ENCODE peak calls at places on chromosomes 12 and 14, in five cellular contexts. M is pancreas, G is mammary epithelial cell, C is GM12865, T is heart right ventricle. B is an unnamed sample.

GRCh38 chr12:57162541-57163125 is 15.2 kb upstream of the LRP1-AS start:
- DNase-seq in G (no peak), T (no peak), M (no peak), C (no peak), B (no peak)

GRCh38 chr12:107435072-107435471 is 250.5 kb upstream of the PWP1 start:
- DNase-seq in T (no peak), C (no peak), G (no peak), M (no peak), B (no peak)

GRCh38 chr14:22976620-22977433 is 5.5 kb downstream of the AJUBA start:
- DNase-seq in T (no peak), C (no peak), M (peak), G (peak), B (no peak)

GRCh38 chr12:2243275-2243674 is 190.5 kb downstream of the CACNA1C start:
- DNase-seq in G (no peak), C (no peak), T (no peak), M (no peak), B (no peak)

GRCh38 chr14:79992799-79993198 is 218.5 kb downstream of the DIO2 start:
- DNase-seq in T (no peak), C (no peak), M (no peak), G (no peak), B (no peak)

GRCh38 chr14:33598582-33598981 is 352.3 kb downstream of the EGLN3 start:
- DNase-seq in M (no peak), C (no peak), T (no peak), G (no peak), B (no peak)

GRCh38 chr14:23356036-23356435 is 3.3 kb upstream of the SLC22A17 start:
- DNase-seq in T (no peak), M (no peak), C (no peak), G (no peak), B (no peak)

GRCh38 chr14:48456051-48456450 is 780.6 kb upstream of the MDGA2 start:
- DNase-seq in T (no peak), M (no peak), C (no peak), G (no peak), B (no peak)

GRCh38 chr14:32043624-32044023 is 33.5 kb upstream of the ARHGAP5 start:
- DNase-seq in T (no peak), G (no peak), M (no peak), C (no peak), B (no peak)

GRCh38 chr12:1806301-1807106 is 13.9 kb upstream of the LRTM2 start:
- DNase-seq in T (no peak), C (no peak), M (no peak), G (no peak), B (peak)

GRCh38 chr12:112013601-112014402 is 576 bp downstream of the ERP29 start:
- DNase-seq in G (peak), C (peak), M (peak), T (peak), B (no peak)

GRCh38 chr12:14399871-14400270 is 34.4 kb downstream of the ATF7IP start:
- DNase-seq in T (no peak), M (no peak), C (peak), G (peak), B (no peak)

GRCh38 chr12:122421815-122422737 is at the start of gene CLIP1:
- DNase-seq in C (peak), M (peak), T (peak), G (peak), B (peak)

GRCh38 chr12:89064780-89065179 is 287.5 kb downstream of the DUSP6 start:
- DNase-seq in G (peak), C (no peak), M (no peak), T (no peak), B (no peak)

GRCh38 chr14:22982477-22983245 is at the start of gene AJUBA:
- DNase-seq in G (peak), M (peak), C (peak), T (peak), B (peak)

GRCh38 chr14:34043627-34044372 is 92.9 kb upstream of the EGLN3 start:
- DNase-seq in T (no peak), C (peak), G (peak), M (no peak), B (no peak)

GRCh38 chr14:71703477-71703876 is 228.8 kb upstream of the RGS6 start:
- DNase-seq in T (peak), G (peak), M (no peak), C (no peak), B (no peak)

GRCh38 chr12:63882844-63883243 is 38.3 kb downstream of the SRGAP1 start:
- DNase-seq in G (no peak), M (no peak), T (peak), C (no peak), B (peak)

GRCh38 chr12:69936214-69936731 is 111.2 kb downstream of the MYRFL start:
- DNase-seq in M (no peak), T (no peak), C (no peak), G (peak), B (no peak)

GRCh38 chr12:81520064-81520945 is 238.8 kb downstream of the PPFIA2 start:
- DNase-seq in M (no peak), C (peak), G (peak), T (no peak), B (no peak)

GRCh38 chr12:88578821-88579518 is 1.3 kb downstream of the KITLG start:
- DNase-seq in M (peak), C (no peak), G (peak), T (no peak), B (no peak)

GRCh38 chr12:117552971-117553370 is 191.5 kb upstream of the NOS1 start:
- DNase-seq in M (peak), C (no peak), T (no peak), G (no peak), B (no peak)

GRCh38 chr12:46524778-46525177 is 152.2 kb upstream of the SLC38A2 start:
- DNase-seq in M (peak), C (no peak), G (no peak), T (peak), B (peak)

GRCh38 chr12:20400003-20400402 is 31.7 kb downstream of the PDE3A start:
- DNase-seq in G (no peak), M (no peak), C (no peak), T (no peak), B (no peak)

GRCh38 chr14:54330876-54331275 is 65.9 kb upstream of the CDKN3 start:
- DNase-seq in G (no peak), C (no peak), M (no peak), T (no peak), B (no peak)

GRCh38 chr14:77908847-77909246 is 108.9 kb downstream of the ADCK1 start:
- DNase-seq in M (no peak), T (no peak), C (no peak), G (no peak), B (no peak)

GRCh38 chr12:117331691-117332090 is 29.7 kb downstream of the NOS1 start:
- DNase-seq in C (no peak), M (no peak), T (no peak), G (no peak), B (no peak)

GRCh38 chr14:100714205-100714781 is 12.4 kb upstream of the DLK1 start:
- DNase-seq in T (no peak), M (no peak), C (peak), G (no peak), B (no peak)

GRCh38 chr14:106666341-106666740 is 1140.0 kb downstream of the TMEM121 start:
- DNase-seq in M (no peak), G (no peak), C (no peak), T (no peak), B (no peak)

GRCh38 chr14:104559769-104560585 is 19.6 kb upstream of the C14orf180 start:
- DNase-seq in T (no peak), G (no peak), C (no peak), M (no peak), B (no peak)

GRCh38 chr12:62722971-62723680 is 211.8 kb downstream of the PPM1H start:
- DNase-seq in G (no peak), T (no peak), M (no peak), C (no peak), B (no peak)

GRCh38 chr14:105685003-105685402 is 158.6 kb downstream of the TMEM121 start:
- DNase-seq in G (no peak), C (peak), M (no peak), T (no peak), B (no peak)

GRCh38 chr14:76977793-76978730 is 50.4 kb downstream of the IRF2BPL start:
- DNase-seq in M (no peak), C (peak), T (peak), G (no peak), B (no peak)

GRCh38 chr14:21534576-21534975 is 8.4 kb upstream of the SALL2 start:
- DNase-seq in M (no peak), T (no peak), C (no peak), G (no peak), B (no peak)

GRCh38 chr14:39107624-39108023 is 4.6 kb upstream of the SEC23A start:
- DNase-seq in T (no peak), G (peak), M (no peak), C (peak), B (no peak)

GRCh38 chr14:26522985-26523384 is 74.8 kb downstream of the NOVA1 start:
- DNase-seq in G (no peak), T (no peak), C (no peak), M (no peak), B (no peak)

GRCh38 chr12:77625441-77625840 is 205.3 kb upstream of the NAV3 start:
- DNase-seq in C (no peak), M (no peak), G (peak), T (no peak), B (no peak)

GRCh38 chr12:97482153-97482693 is 19.6 kb downstream of the RMST start:
- DNase-seq in G (no peak), M (no peak), T (no peak), C (no peak), B (no peak)

GRCh38 chr14:95045255-95045701 is 112.1 kb downstream of the DICER1 start:
- DNase-seq in M (no peak), G (no peak), T (no peak), C (no peak), B (no peak)

DNA sequence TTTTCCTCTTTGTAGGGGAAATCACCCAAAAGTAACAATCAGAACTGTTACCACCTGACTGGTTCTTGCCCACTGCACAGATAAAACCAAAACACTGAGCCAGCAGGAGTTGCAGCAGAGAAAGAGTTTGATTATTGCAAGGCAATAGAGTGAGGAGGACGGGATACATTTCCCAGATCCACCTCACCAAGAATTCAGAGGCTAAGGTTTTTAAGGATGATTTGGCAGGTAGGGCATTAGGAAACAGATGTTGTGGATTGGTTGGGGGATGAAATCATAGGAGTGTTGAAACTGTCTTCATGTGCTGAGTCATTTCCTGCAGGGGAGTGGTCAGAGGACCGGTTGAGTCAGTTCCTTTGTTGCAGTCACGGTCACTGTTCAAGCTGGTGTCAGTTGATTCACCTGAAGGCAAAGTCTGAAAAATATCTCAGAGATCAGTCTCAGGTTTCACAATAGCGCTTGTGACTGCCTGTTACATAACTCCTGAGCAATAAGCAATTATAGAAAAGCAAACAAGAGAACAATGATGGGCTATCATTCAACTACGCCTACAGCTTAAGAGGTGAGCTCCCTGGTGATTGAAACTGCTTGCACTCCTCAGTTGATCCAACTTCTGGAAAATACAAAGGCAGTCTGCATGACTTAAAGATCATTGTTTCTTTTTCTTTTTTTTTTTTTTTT is 20.3 kb upstream of the AMN1 start:
- DNase-seq in T (peak), M (peak), G (peak), C (peak), B (peak)
- H3K4me3 ChIP-seq in T (no peak), M (no peak), G (no peak), C (peak), B (no peak)

DNA sequence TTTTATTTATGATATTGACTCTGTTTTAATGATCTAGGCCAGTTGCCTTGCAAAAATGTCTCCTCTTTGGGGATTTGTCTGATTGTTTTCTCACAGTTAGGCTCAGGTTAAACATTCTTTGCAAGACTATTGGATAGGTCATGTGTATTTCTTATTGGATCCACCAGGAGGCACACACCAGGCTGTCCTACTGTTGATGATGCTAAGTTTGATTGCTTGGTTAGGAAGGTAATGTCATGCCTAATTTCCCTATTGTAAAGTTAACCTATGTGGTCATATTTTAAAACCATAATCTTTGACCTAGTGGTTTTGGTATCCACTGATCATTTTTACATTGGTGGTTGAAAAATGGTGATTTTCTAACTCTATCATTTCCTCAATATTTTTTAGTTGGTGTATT is 137.1 kb downstream of the BRMS1L start:
- DNase-seq in C (peak), G (no peak), M (no peak), T (no peak), B (no peak)
- TF ChIP-seq CTCF in C (peak), G (peak), M (no peak), T (no peak), B (no peak)

DNA sequence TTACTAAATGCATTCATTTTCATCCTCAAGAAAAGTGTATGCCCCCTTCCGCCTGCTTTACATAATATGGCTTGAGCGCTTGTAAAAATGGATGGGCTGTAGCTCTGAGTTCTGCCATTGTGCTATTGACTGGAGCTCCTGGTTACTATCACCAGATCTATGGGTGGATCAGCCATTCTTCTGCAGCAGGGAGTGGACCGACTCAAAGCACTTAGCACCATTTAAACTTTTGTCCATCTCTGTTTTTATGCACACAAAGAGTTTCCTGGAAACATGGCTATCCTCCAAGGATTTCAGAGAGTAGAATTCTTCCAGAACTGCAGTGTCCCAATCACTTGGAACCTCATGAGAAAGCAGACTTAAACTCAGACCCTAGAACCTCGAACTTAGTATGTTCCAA is 4.5 kb upstream of the NUMB start:
- DNase-seq in G (no peak), M (no peak), C (no peak), T (peak), B (no peak)
- H3K4me3 ChIP-seq in G (no peak), M (no peak), C (no peak), T (no peak), B (no peak)

GRCh38 chr12:52311282-52311643 is 9.9 kb downstream of the KRT83 start:
- DNase-seq in G (no peak), C (no peak), M (no peak), T (no peak), B (no peak)

GRCh38 chr12:52305921-52306705 is 14.8 kb upstream of the KRT81 start:
- DNase-seq in G (no peak), M (no peak), T (no peak), C (no peak), B (peak)

GRCh38 chr12:52310622-52311281 is 10.4 kb downstream of the KRT83 start:
- DNase-seq in G (peak), M (no peak), T (no peak), C (no peak), B (no peak)

GRCh38 chr12:52308807-52309425 is 12.3 kb downstream of the KRT83 start:
- DNase-seq in G (no peak), C (no peak), T (no peak), M (no peak), B (no peak)

GRCh38 chr12:52307836-52308806 is 13.1 kb downstream of the KRT83 start:
- DNase-seq in T (peak), M (peak), G (peak), C (no peak), B (peak)
- TF ChIP-seq CTCF in T (no peak), M (peak), G (no peak), C (no peak), B (peak)

DNA sequence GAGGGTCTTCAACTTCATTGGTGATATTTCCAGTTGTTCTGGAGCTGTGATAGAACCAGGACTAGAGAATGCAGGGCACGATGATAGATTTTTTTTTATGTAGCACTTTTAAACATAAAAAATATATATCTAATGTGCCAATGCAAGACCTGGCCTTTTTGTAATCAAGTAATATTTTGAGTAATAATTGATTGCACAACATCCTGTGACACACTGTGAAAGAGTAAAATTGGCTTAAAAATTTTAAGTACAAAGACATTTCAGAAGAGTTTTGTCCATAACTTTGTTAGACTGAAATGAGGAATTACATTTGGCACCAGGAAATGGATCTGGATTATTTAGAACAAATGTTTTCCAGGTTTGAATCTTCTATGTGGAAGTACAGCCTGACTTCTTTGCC is 22.1 kb downstream of the PRKCH start:
- DNase-seq in G (no peak), T (no peak), C (no peak), M (no peak), B (no peak)
- H3K4me3 ChIP-seq in G (no peak), T (no peak), C (no peak), M (no peak), B (no peak)

GRCh38 chr12:124369055-124369900 is 74.4 kb downstream of the RFLNA start:
- DNase-seq in G (no peak), T (peak), C (no peak), M (peak), B (peak)
- TF ChIP-seq CTCF in G (no peak), T (peak), C (no peak), M (peak), B (peak)

GRCh38 chr14:57290753-57291152 is 22.0 kb downstream of the AP5M1 start:
- DNase-seq in M (no peak), T (no peak), C (no peak), G (no peak), B (no peak)
- H3K4me3 ChIP-seq in M (no peak), T (no peak), C (no peak), G (no peak), B (no peak)

B was measured in gastrocnemius medialis.